ENCODE peak calls at places on chromosomes 11 and 22, in five cellular contexts. X is fibroblast of mammary gland, W is cardiac fibroblast, O is right atrium auricular region, V is heart right ventricle. I is an unnamed sample.

GRCh38 chr11:33808228-33808828 is 34.0 kb upstream of the FBXO3 start:
- DNase-seq in O (peak), X (peak), W (peak), V (peak), I (peak)

GRCh38 chr11:34671946-34672345 is 51.1 kb downstream of the EHF start:
- DNase-seq in X (no peak), O (no peak), W (peak), V (no peak), I (no peak)

GRCh38 chr22:19872779-19873137 is 18.1 kb upstream of the GNB1L start:
- DNase-seq in V (no peak), O (no peak), W (no peak), X (no peak), I (no peak)

GRCh38 chr22:21943571-21944448 is 8.8 kb downstream of the PPM1F start:
- DNase-seq in W (no peak), O (no peak), V (no peak), X (no peak), I (no peak)

GRCh38 chr22:46902998-46903916 is 140.8 kb downstream of the TBC1D22A start:
- DNase-seq in V (no peak), O (peak), X (no peak), W (no peak), I (no peak)

GRCh38 chr11:1047576-1048156 is 11.1 kb upstream of the MUC6 start:
- DNase-seq in O (no peak), V (no peak), W (no peak), X (no peak), I (no peak)

GRCh38 chr11:22787565-22788162 is 41.9 kb downstream of the SVIP start:
- DNase-seq in X (peak), O (no peak), V (no peak), W (peak), I (no peak)

GRCh38 chr11:35288311-35288710 is 131.0 kb downstream of the SLC1A2 start:
- DNase-seq in O (no peak), V (no peak), X (no peak), W (no peak), I (no peak)

GRCh38 chr11:124762624-124763155 is 600 bp upstream of the ESAM start:
- DNase-seq in V (no peak), W (no peak), O (no peak), X (no peak), I (no peak)

GRCh38 chr11:135069884-135070283 is 657.8 kb upstream of the B3GAT1 start:
- DNase-seq in W (no peak), X (no peak), V (no peak), O (no peak), I (no peak)

GRCh38 chr22:41478891-41479521 is 10.1 kb downstream of the ACO2 start:
- DNase-seq in O (no peak), X (peak), V (no peak), W (peak), I (no peak)

GRCh38 chr22:47923011-47923427 is 1160.6 kb downstream of the TBC1D22A start:
- DNase-seq in W (no peak), X (no peak), O (peak), V (no peak), I (no peak)

GRCh38 chr22:49026476-49027121 is 801.1 kb downstream of the BRD1 start:
- DNase-seq in O (no peak), W (no peak), X (no peak), V (no peak), I (no peak)